ENCODE peak calls at places on chromosome 4, in ten cellular contexts. J is amniotic stem cell; H is H54; G is endothelial cell; D is smooth muscle cell of the brain vasculature; E is A549; I is H4; P is NCI-H1694 treated with DMSO at 0.1 percent for 48 hours; W is mesendoderm; C is stimulated activated CD4-positive, alpha-beta T cell treated with anti-CD3 and anti-CD28 coated beads, Interleukin-4, amount 100 ng/mL, for 24 hours. O is an unnamed sample.

GRCh38 chr4:169791527-169792156 is 33.9 kb upstream of the HPF1 start:
- DNase-seq in P (peak), H (peak), J (peak), G (peak), W (peak), I (peak), C (no peak), D (peak), E (peak), O (peak)

GRCh38 chr4:26024079-26024478 is 110.1 kb downstream of the SMIM20 start:
- DNase-seq in H (no peak), C (no peak), E (no peak), D (no peak), I (no peak), G (no peak), P (no peak), J (no peak), W (no peak), O (no peak)

GRCh38 chr4:155629831-155630425 is 36.7 kb upstream of the GUCY1A1 start:
- DNase-seq in H (no peak), P (no peak), D (no peak), W (no peak), I (peak), E (no peak), G (no peak), J (no peak), C (no peak), O (no peak)

GRCh38 chr4:67428819-67429218 is 116.5 kb downstream of the CENPC start:
- DNase-seq in P (no peak), H (no peak), E (no peak), J (no peak), D (no peak), I (no peak), C (no peak), G (no peak), W (no peak), O (no peak)

GRCh38 chr4:37586194-37586593 is 100.0 kb downstream of the RELL1 start:
- DNase-seq in E (no peak), J (no peak), G (no peak), D (no peak), I (no peak), C (no peak), H (no peak), P (no peak), W (no peak), O (no peak)

GRCh38 chr4:57154926-57155325 is 44.7 kb upstream of the IGFBP7 start:
- DNase-seq in J (no peak), D (no peak), I (no peak), P (no peak), C (no peak), G (no peak), H (no peak), W (peak), E (no peak), O (no peak)

GRCh38 chr4:374298-375160 is 36.9 kb downstream of the ZNF141 start:
- DNase-seq in J (no peak), E (no peak), D (no peak), W (no peak), H (no peak), G (no peak), I (no peak), P (no peak), C (no peak), O (no peak)

GRCh38 chr4:78634011-78634664 is 82.6 kb downstream of the ANXA3 start:
- DNase-seq in H (no peak), D (no peak), C (no peak), J (no peak), P (no peak), E (no peak), I (no peak), W (no peak), G (no peak), O (no peak)

GRCh38 chr4:48634688-48635308 is 144.7 kb downstream of the ZAR1 start:
- DNase-seq in C (no peak), E (no peak), W (no peak), D (no peak), G (no peak), P (no peak), H (no peak), I (no peak), J (no peak), O (no peak)

GRCh38 chr4:16819652-16820051 is 78.8 kb downstream of the LDB2 start:
- DNase-seq in G (no peak), I (no peak), P (no peak), D (no peak), H (no peak), W (no peak), E (no peak), J (no peak), C (no peak), O (no peak)

GRCh38 chr4:10226756-10227155 is 110.2 kb upstream of the WDR1 start:
- DNase-seq in C (no peak), I (no peak), D (no peak), G (no peak), W (no peak), E (no peak), H (no peak), J (no peak), P (no peak), O (no peak)

GRCh38 chr4:74098628-74098995 is 383 bp downstream of the CXCL2 start:
- DNase-seq in G (no peak), C (no peak), I (no peak), P (no peak), H (no peak), J (no peak), D (no peak), E (no peak), W (no peak), O (no peak)

GRCh38 chr4:15531792-15532191 is 62.1 kb downstream of the CC2D2A start:
- DNase-seq in E (no peak), J (no peak), D (no peak), H (no peak), I (no peak), P (no peak), G (no peak), C (no peak), W (peak), O (no peak)

GRCh38 chr4:8099981-8100464 is 58.6 kb downstream of the ABLIM2 start:
- DNase-seq in E (no peak), C (no peak), I (no peak), G (no peak), W (no peak), P (no peak), J (no peak), D (no peak), H (no peak), O (no peak)

GRCh38 chr4:61877893-61878292 is 677.8 kb downstream of the ADGRL3 start:
- DNase-seq in D (no peak), G (no peak), E (no peak), I (no peak), W (no peak), H (no peak), C (no peak), P (no peak), J (no peak), O (no peak)

GRCh38 chr4:165874072-165874798 is 1.2 kb downstream of the TLL1 start:
- DNase-seq in C (no peak), W (no peak), E (peak), G (peak), J (no peak), I (no peak), D (no peak), H (no peak), P (no peak), O (no peak)

GRCh38 chr4:154024097-154024496 is 235.2 kb upstream of the SFRP2 start:
- DNase-seq in W (peak), I (no peak), J (no peak), E (no peak), D (no peak), G (peak), C (peak), P (no peak), H (no peak), O (no peak)